ENCODE peak calls at places on chromosomes 5 and 9, in seven cellular contexts. J, D, R, G, M, V and Z are unnamed samples.

GRCh38 chr5:177232761-177233160 is 70.8 kb downstream of the RAB24 start:
- DNase-seq in J (no peak), D (peak; percentile 58), R (no peak), G (no peak), M (no peak), V (no peak), Z (no peak)

GRCh38 chr9:126341461-126341860 is 14.8 kb downstream of the MVB12B start:
- DNase-seq in J (no peak), D (no peak), R (no peak), G (no peak), M (no peak), V (no peak), Z (no peak)

GRCh38 chr5:100890514-100891008 is 12.5 kb downstream of the ST8SIA4 start:
- DNase-seq in J (no peak), D (no peak), R (no peak), G (no peak), M (no peak), V (no peak), Z (no peak)

GRCh38 chr5:110612778-110613396 is 113.6 kb downstream of the TMEM232 start:
- DNase-seq in J (peak; percentile 1), D (no peak), R (no peak), G (no peak), M (no peak), V (no peak), Z (no peak)

GRCh38 chr5:96657068-96657467 is 5.1 kb upstream of the CAST start:
- DNase-seq in J (no peak), D (peak; percentile 87), R (no peak), G (no peak), M (no peak), V (no peak), Z (peak; percentile 63)

GRCh38 chr9:115135786-115136185 is 17.8 kb upstream of the TNC start:
- DNase-seq in J (no peak), D (no peak), R (peak; percentile 79), G (no peak), M (no peak), V (no peak), Z (no peak)

GRCh38 chr5:113378960-113379541 is 55.7 kb downstream of the TSSK1B start:
- DNase-seq in J (peak; percentile 86), D (no peak), R (no peak), G (peak; percentile 35), M (peak; percentile 54), V (no peak), Z (peak; percentile 19)

GRCh38 chr9:79195904-79196303 is 375.9 kb upstream of the TLE4 start:
- DNase-seq in J (no peak), D (no peak), R (no peak), G (no peak), M (no peak), V (no peak), Z (no peak)

GRCh38 chr5:67647772-67648171 is 451.2 kb upstream of the CD180 start:
- DNase-seq in J (no peak), D (no peak), R (no peak), G (no peak), M (no peak), V (no peak), Z (no peak)

GRCh38 chr9:114303977-114304376 is 18.9 kb upstream of the ORM1 start:
- DNase-seq in J (no peak), D (no peak), R (no peak), G (no peak), M (no peak), V (peak; percentile 6), Z (no peak)

GRCh38 chr5:23977996-23978395 is 470.6 kb downstream of the PRDM9 start:
- DNase-seq in J (peak; percentile 88), D (no peak), R (no peak), G (no peak), M (no peak), V (no peak), Z (no peak)

GRCh38 chr9:122246666-122247065 is 17.9 kb upstream of the LHX6 start:
- DNase-seq in J (no peak), D (no peak), R (no peak), G (no peak), M (no peak), V (no peak), Z (no peak)

GRCh38 chr5:32330126-32330971 is 17.6 kb upstream of the MTMR12 start:
- DNase-seq in J (no peak), D (no peak), R (no peak), G (no peak), M (no peak), V (no peak), Z (no peak)

GRCh38 chr5:124583469-124584350 is 162.7 kb downstream of the ZNF608 start:
- DNase-seq in J (no peak), D (peak; percentile 77), R (no peak), G (no peak), M (peak; percentile 61), V (no peak), Z (no peak)

DNA sequence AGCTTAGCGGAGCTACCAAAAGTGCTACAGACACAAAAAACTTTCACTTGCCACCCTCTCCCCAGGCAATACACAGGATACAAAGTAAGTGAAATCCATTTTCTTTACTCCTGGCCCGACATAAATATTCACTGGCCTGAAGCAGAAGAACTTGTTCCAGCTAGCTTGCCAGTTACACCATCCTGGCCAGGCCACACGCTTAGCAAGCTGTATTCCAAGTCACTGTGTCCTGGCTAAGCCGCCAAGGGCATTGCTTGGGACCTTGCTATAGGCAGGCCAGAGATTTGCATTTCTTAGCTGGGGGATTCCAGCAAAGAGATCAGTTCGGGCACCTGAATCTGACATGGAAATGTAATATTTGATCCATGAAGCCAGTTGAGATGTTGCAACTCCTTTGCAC is 71.0 kb upstream of the SLC1A3 start:
- DNase-seq in J (no peak), D (no peak), R (no peak), G (peak; percentile 36), M (no peak), V (no peak), Z (no peak)
- TF ChIP-seq CTCF in J (no peak), D (no peak), R (no peak), G (no peak), M (no peak), V (no peak), Z (no peak)

GRCh38 chr5:135105105-135105484 is 71.1 kb upstream of the PITX1 start:
- DNase-seq in J (no peak), D (no peak), R (peak; percentile 34), G (no peak), M (no peak), V (no peak), Z (no peak)
- TF ChIP-seq CTCF in J (no peak), D (no peak), R (no peak), G (no peak), M (no peak), V (no peak), Z (no peak)

GRCh38 chr5:20340123-20340522 is 352.1 kb upstream of the CDH18 start:
- DNase-seq in J (no peak), D (no peak), R (no peak), G (no peak), M (no peak), V (no peak), Z (no peak)
- TF ChIP-seq CTCF in J (no peak), D (no peak), R (no peak), G (no peak), M (no peak), V (no peak), Z (no peak)

GRCh38 chr5:51345106-51345505 is 38.1 kb upstream of the ISL1 start:
- DNase-seq in J (no peak), D (peak; percentile 14), R (no peak), G (no peak), M (no peak), V (no peak), Z (no peak)

GRCh38 chr5:51347157-51347556 is 36.1 kb upstream of the ISL1 start:
- DNase-seq in J (no peak), D (no peak), R (no peak), G (no peak), M (no peak), V (no peak), Z (no peak)

DNA sequence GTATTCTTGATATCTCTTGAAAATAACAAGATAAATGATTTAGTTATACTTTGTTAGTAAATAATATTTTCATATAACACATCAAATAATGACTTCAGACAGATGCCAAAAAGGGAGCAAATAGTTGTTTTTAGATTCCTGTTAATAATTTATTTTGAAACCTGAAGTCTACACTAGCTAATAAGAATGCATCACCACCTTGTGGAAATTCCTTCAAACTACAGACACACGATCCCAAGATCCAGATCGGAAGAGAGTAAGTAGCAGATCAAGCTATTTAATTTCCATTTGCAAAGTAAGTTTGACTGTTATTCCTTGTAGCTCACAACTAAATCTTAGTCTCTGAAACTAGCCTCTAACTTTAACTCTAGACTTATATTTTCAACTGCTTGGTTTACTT is 35.5 kb upstream of the ISL1 start:
- DNase-seq in J (peak; percentile 60), D (no peak), R (no peak), G (no peak), M (no peak), V (no peak), Z (no peak)
- TF ChIP-seq CTCF in J (peak; percentile 69), D (peak; percentile 58), R (no peak), G (no peak), M (no peak), V (no peak), Z (no peak)

GRCh38 chr5:74326571-74327338 is 313.8 kb downstream of the ENC1 start:
- DNase-seq in J (no peak), D (peak; percentile 96), R (no peak), G (no peak), M (no peak), V (no peak), Z (peak; percentile 44)

GRCh38 chr5:74324556-74324955 is 316.0 kb downstream of the ENC1 start:
- DNase-seq in J (no peak), D (no peak), R (no peak), G (no peak), M (no peak), V (no peak), Z (no peak)

GRCh38 chr5:74320526-74320925 is 320.0 kb downstream of the ENC1 start:
- DNase-seq in J (no peak), D (peak; percentile 78), R (no peak), G (no peak), M (no peak), V (no peak), Z (no peak)

GRCh38 chr5:74325866-74326265 is 314.7 kb downstream of the ENC1 start:
- DNase-seq in J (no peak), D (peak; percentile 76), R (no peak), G (no peak), M (no peak), V (no peak), Z (no peak)

DNA sequence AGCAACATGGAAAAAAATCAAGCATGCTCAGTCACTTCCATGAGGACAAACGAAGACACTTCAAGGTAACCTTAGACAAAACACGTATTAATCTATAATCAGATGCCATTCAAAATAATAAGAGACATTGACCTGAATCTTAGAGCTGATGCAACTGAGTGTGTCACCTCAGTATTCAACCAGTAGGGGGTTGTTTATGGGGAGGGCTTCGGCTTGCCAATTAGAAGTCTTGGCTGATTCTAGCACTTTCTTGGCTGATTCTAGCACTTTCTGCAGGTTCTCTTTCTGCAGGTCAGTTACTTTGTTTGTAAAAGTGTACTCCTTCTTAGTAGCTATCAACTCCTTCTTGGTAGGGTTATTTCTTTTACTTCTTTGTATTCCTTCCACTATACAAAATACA is 317.6 kb downstream of the ENC1 start:
- DNase-seq in J (peak; percentile 15), D (no peak), R (no peak), G (no peak), M (no peak), V (no peak), Z (no peak)
- TF ChIP-seq CTCF in J (no peak), D (no peak), R (no peak), G (no peak), M (no peak), V (no peak), Z (no peak)